ENCODE peak calls at places on chromosomes 13 and 19, in nine cellular contexts. S is activated CD8-positive, alpha-beta memory T cell treated with anti-CD3 and anti-CD28 coated beads, Interleukin-2, amount 10 ng/mL, durations not matched to agents 7 days and 5 days; T is mesendoderm; J is stimulated activated CD4-positive, alpha-beta T cell treated with anti-CD3 and anti-CD28 coated beads, Interleukin-4, amount 100 ng/mL, for 1 hour; C is stimulated activated naive CD8-positive, alpha-beta T cell treated with anti-CD3 and anti-CD28 coated beads, Interleukin-15, Interleukin-2, amounts not matched to agents 100 U/mL and 50 U/mL, for 24 hours; X is activated T-helper 1 cell treated with Interleukin-2 at 50 U/mL for 16 hours; Z is heart left ventricle; Q is upper lobe of left lung; E is KG1. G is an unnamed sample.

GRCh38 chr13:77397636-77398035 is 70.7 kb upstream of the MYCBP2 start:
- DNase-seq in Q (no peak), Z (no peak), S (no peak), T (no peak), J (no peak), X (no peak), C (no peak), E (no peak), G (no peak)

GRCh38 chr13:43579321-43579720 is 207.5 kb downstream of the ENOX1 start:
- DNase-seq in J (no peak), T (no peak), S (no peak), C (no peak), Q (no peak), X (no peak), Z (no peak), E (no peak), G (no peak)

GRCh38 chr13:79211377-79211776 is 194.7 kb downstream of the RBM26 start:
- DNase-seq in S (no peak), X (no peak), E (no peak), J (no peak), T (no peak), Q (no peak), Z (no peak), C (no peak), G (no peak)

GRCh38 chr13:111344471-111345191 is 24.2 kb downstream of the TEX29 start:
- DNase-seq in X (no peak), T (peak; percentile 94), E (no peak), J (no peak), Q (peak; percentile 57), C (no peak), Z (no peak), S (no peak), G (peak; percentile 69)

GRCh38 chr13:36919833-36920611 is at the start of gene SMAD9:
- DNase-seq in J (peak; percentile 16), C (peak; percentile 33), X (no peak), S (no peak), Q (peak; percentile 90), Z (peak; percentile 86), E (no peak), T (peak; percentile 74), G (no peak)

GRCh38 chr13:109274188-109274821 is 512.1 kb downstream of the IRS2 start:
- DNase-seq in Z (peak; percentile 36), E (no peak), X (no peak), J (no peak), Q (no peak), T (peak; percentile 99), C (no peak), S (no peak), G (no peak)

GRCh38 chr19:38496603-38497487 is 63.4 kb downstream of the RYR1 start:
- DNase-seq in S (no peak), Z (no peak), Q (peak; percentile 64), T (no peak), J (no peak), E (no peak), X (no peak), C (no peak), G (no peak)

GRCh38 chr19:55459950-55460657 is 1.3 kb downstream of the ISOC2 start:
- DNase-seq in Z (no peak), E (no peak), J (no peak), C (no peak), T (no peak), S (no peak), X (no peak), Q (no peak), G (no peak)

GRCh38 chr19:33208371-33208770 is 14.2 kb downstream of the LRP3 start:
- DNase-seq in X (no peak), Z (peak; percentile 13), J (no peak), T (no peak), C (no peak), Q (no peak), S (no peak), E (no peak), G (no peak)

GRCh38 chr13:97252735-97253134 is 30.6 kb downstream of the MBNL2 start:
- DNase-seq in S (no peak), Q (no peak), E (no peak), Z (no peak), T (no peak), J (no peak), C (no peak), X (no peak), G (no peak)

GRCh38 chr19:38378866-38379265 is 4.5 kb downstream of the PSMD8 start:
- DNase-seq in J (no peak), S (no peak), C (no peak), Z (no peak), Q (no peak), T (no peak), E (no peak), X (no peak), G (no peak)

GRCh38 chr19:33332248-33332647 is 29.9 kb upstream of the CEBPA start:
- DNase-seq in E (no peak), Z (no peak), T (no peak), C (no peak), X (no peak), S (no peak), Q (no peak), J (no peak), G (no peak)

GRCh38 chr19:19443283-19443682 is 37.8 kb downstream of the GATAD2A start:
- DNase-seq in S (no peak), J (no peak), X (no peak), C (no peak), Z (no peak), Q (no peak), T (no peak), E (no peak), G (no peak)

GRCh38 chr19:1956868-1957492 is 16.0 kb downstream of the CSNK1G2 start:
- DNase-seq in Z (no peak), S (no peak), E (no peak), Q (peak; percentile 71), J (no peak), X (no peak), C (no peak), T (peak; percentile 37), G (no peak)

GRCh38 chr19:33063356-33064116 is 1.2 kb downstream of the RHPN2 start:
- DNase-seq in X (no peak), T (no peak), Q (peak; percentile 77), J (no peak), C (no peak), Z (no peak), S (no peak), E (no peak), G (no peak)

GRCh38 chr19:41161903-41162302 is 31.1 kb upstream of the CYP2S1 start:
- DNase-seq in E (no peak), X (no peak), C (peak; percentile 15), Z (no peak), T (peak; percentile 64), J (no peak), S (no peak), Q (no peak), G (no peak)

GRCh38 chr13:110010433-110011135 is 224.2 kb upstream of the IRS2 start:
- DNase-seq in X (no peak), E (no peak), S (no peak), Q (no peak), T (no peak), J (no peak), Z (no peak), C (no peak), G (no peak)

GRCh38 chr19:36213793-36214387 is 575 bp downstream of the ZNF565 start:
- DNase-seq in T (no peak), Z (no peak), Q (no peak), S (no peak), C (no peak), J (no peak), X (peak; percentile 2), E (no peak), G (no peak)

GRCh38 chr19:45177817-45178261 is at the start of gene TRAPPC6A:
- DNase-seq in S (no peak), C (no peak), E (no peak), Q (no peak), T (no peak), X (no peak), J (no peak), Z (no peak), G (no peak)

GRCh38 chr13:35157143-35157755 is 215.2 kb downstream of the NBEA start:
- DNase-seq in E (peak; percentile 52), S (no peak), J (no peak), Q (no peak), Z (no peak), T (peak; percentile 64), C (peak; percentile 13), X (no peak), G (no peak)

GRCh38 chr13:60519496-60519895 is 122.5 kb downstream of the TDRD3 start:
- DNase-seq in X (no peak), J (no peak), S (no peak), E (no peak), Q (no peak), Z (no peak), T (no peak), C (no peak), G (no peak)

GRCh38 chr19:4871711-4872110 is 4.2 kb upstream of the PLIN3 start:
- DNase-seq in T (no peak), Q (no peak), S (no peak), Z (no peak), J (no peak), E (no peak), C (no peak), X (no peak), G (no peak)

GRCh38 chr19:3721131-3721899 is 13.1 kb downstream of the TJP3 start:
- DNase-seq in X (peak; percentile 81), C (peak; percentile 93), Q (peak; percentile 96), S (peak; percentile 85), E (peak; percentile 60), Z (peak; percentile 81), T (peak; percentile 96), J (peak; percentile 90), G (no peak)

GRCh38 chr13:54366728-54367127 is 1338.1 kb downstream of the OLFM4 start:
- DNase-seq in Z (no peak), X (no peak), Q (no peak), S (no peak), J (no peak), T (no peak), E (no peak), C (no peak), G (no peak)

GRCh38 chr19:51754106-51754505 is 2.4 kb upstream of the FPR1 start:
- DNase-seq in J (no peak), C (no peak), Q (no peak), Z (no peak), T (no peak), X (no peak), E (no peak), S (no peak), G (no peak)

GRCh38 chr19:53947624-53948023 is 15.1 kb upstream of the CACNG8 start:
- DNase-seq in Q (no peak), T (peak; percentile 88), C (no peak), X (no peak), E (no peak), J (no peak), Z (no peak), S (no peak), G (no peak)

GRCh38 chr19:743168-743687 is 7.7 kb upstream of the MISP start:
- DNase-seq in S (no peak), J (no peak), E (no peak), Z (peak; percentile 64), T (peak; percentile 30), X (no peak), Q (no peak), C (no peak), G (no peak)

GRCh38 chr13:25529425-25529824 is 157.7 kb downstream of the ATP8A2 start:
- DNase-seq in C (no peak), J (no peak), T (no peak), Z (no peak), E (no peak), Q (no peak), X (no peak), S (no peak), G (no peak)

GRCh38 chr19:11435833-11436313 is 438 bp downstream of the PRKCSH start:
- DNase-seq in Z (no peak), Q (no peak), E (no peak), T (peak; percentile 50), J (no peak), S (peak; percentile 57), C (peak; percentile 35), X (no peak), G (no peak)

GRCh38 chr13:109126973-109127615 is 497.7 kb downstream of the MYO16 start:
- DNase-seq in X (no peak), Z (no peak), Q (peak; percentile 70), J (no peak), T (no peak), E (no peak), S (no peak), C (no peak), G (no peak)

GRCh38 chr13:103815619-103816018 is 749.4 kb upstream of the SLC10A2 start:
- DNase-seq in S (no peak), Q (no peak), T (no peak), Z (no peak), C (no peak), J (no peak), X (no peak), E (no peak), G (no peak)

G was measured in vagina.